ENCODE peak calls at places on chromosomes 6 and 20, in five cellular contexts. G is activated T-cell treated with anti-CD3 and anti-CD28 coated beads, Interleukin-2, amount 50 U/mL, for 48 hours; Q is stimulated activated naive B cell treated with anti-CD40 and anti-IgM and Interleukin-4, amounts not matched to agents 10 μg/mL and 1 μg/mL and 100 μg/mL, for 72 hours; M is trophoblast cell; B is HT1080. U is an unnamed sample.

GRCh38 chr6:118335325-118335724 is 212.8 kb upstream of the PLN start:
- DNase-seq in G (no peak), Q (no peak), M (no peak), B (no peak), U (no peak)

GRCh38 chr6:108203189-108204119 is 37.6 kb downstream of the NR2E1 start:
- DNase-seq in G (no peak), Q (peak; percentile 58), M (no peak), B (no peak), U (no peak)

GRCh38 chr6:105900120-105900937 is 185.8 kb upstream of the PRDM1 start:
- DNase-seq in G (peak; percentile 63), Q (no peak), M (no peak), B (peak; percentile 77), U (no peak)

GRCh38 chr6:8860671-8861070 is 425.3 kb upstream of the SLC35B3 start:
- DNase-seq in G (no peak), Q (no peak), M (no peak), B (no peak), U (peak; percentile 34)

GRCh38 chr20:24937579-24937978 is 11.5 kb upstream of the CST7 start:
- DNase-seq in G (peak; percentile 13), Q (no peak), M (no peak), B (no peak), U (no peak)

GRCh38 chr20:36493013-36493800 is 48.1 kb upstream of the MYL9 start:
- DNase-seq in G (no peak), Q (no peak), M (no peak), B (no peak), U (no peak)

GRCh38 chr6:29617782-29618557 is 15.0 kb downstream of the GABBR1 start:
- DNase-seq in G (no peak), Q (no peak), M (no peak), B (no peak), U (no peak)

GRCh38 chr20:58888521-58889333 is 36.2 kb downstream of the GNAS start:
- DNase-seq in G (peak; percentile 83), Q (peak; percentile 77), M (peak; percentile 89), B (peak; percentile 69), U (peak; percentile 10)

GRCh38 chr6:106700581-106700980 is 71.2 kb downstream of the QRSL1 start:
- DNase-seq in G (no peak), Q (no peak), M (peak; percentile 52), B (no peak), U (no peak)

GRCh38 chr6:91566467-91566866 is 979.6 kb upstream of the MAP3K7 start:
- DNase-seq in G (no peak), Q (no peak), M (no peak), B (peak; percentile 13), U (no peak)

GRCh38 chr6:123841067-123841896 is 37.6 kb downstream of the NKAIN2 start:
- DNase-seq in G (no peak), Q (no peak), M (no peak), B (no peak), U (no peak)

GRCh38 chr20:50278684-50279531 is 88.3 kb downstream of the CEBPB start:
- DNase-seq in G (no peak), Q (no peak), M (peak; percentile 96), B (no peak), U (no peak)

GRCh38 chr6:140960566-140960965 is 1172.2 kb upstream of the GJE1 start:
- DNase-seq in G (no peak), Q (no peak), M (no peak), B (peak; percentile 4), U (no peak)

GRCh38 chr20:13008761-13009681 is at the start of gene SPTLC3:
- DNase-seq in G (no peak), Q (peak; percentile 0), M (peak; percentile 98), B (peak; percentile 52), U (peak; percentile 67)

GRCh38 chr6:99148111-99148510 is 200.4 kb upstream of the FBXL4 start:
- DNase-seq in G (no peak), Q (no peak), M (no peak), B (no peak), U (no peak)

GRCh38 chr6:148104131-148104530 is 238.5 kb upstream of the SASH1 start:
- DNase-seq in G (no peak), Q (no peak), M (peak; percentile 63), B (no peak), U (no peak)

GRCh38 chr6:38861957-38862401 is 146.9 kb downstream of the DNAH8 start:
- DNase-seq in G (no peak), Q (no peak), M (no peak), B (no peak), U (no peak)

GRCh38 chr6:166346995-166347394 is 4.7 kb upstream of the SFT2D1 start:
- DNase-seq in G (no peak), Q (no peak), M (no peak), B (no peak), U (no peak)

GRCh38 chr20:60921021-60921622 is 330.9 kb upstream of the CDH4 start:
- DNase-seq in G (peak; percentile 29), Q (peak; percentile 2), M (peak; percentile 58), B (no peak), U (peak; percentile 16)

GRCh38 chr20:621115-621756 is 11.1 kb upstream of the TCF15 start:
- DNase-seq in G (no peak), Q (no peak), M (no peak), B (peak; percentile 37), U (peak; percentile 33)

GRCh38 chr20:16381444-16381843 is 191.8 kb downstream of the KIF16B start:
- DNase-seq in G (no peak), Q (no peak), M (no peak), B (no peak), U (no peak)

GRCh38 chr20:2006452-2007381 is 12.9 kb upstream of the PDYN start:
- DNase-seq in G (peak; percentile 52), Q (no peak), M (peak; percentile 88), B (no peak), U (peak; percentile 16)

GRCh38 chr6:170575250-170575649 is 9.2 kb downstream of the PDCD2 start:
- DNase-seq in G (no peak), Q (no peak), M (peak; percentile 5), B (no peak), U (no peak)

GRCh38 chr6:39791850-39792500 is at the start of gene DAAM2:
- DNase-seq in G (no peak), Q (no peak), M (peak; percentile 59), B (no peak), U (peak; percentile 28)

GRCh38 chr6:149164199-149164745 is 153.2 kb upstream of the TAB2 start:
- DNase-seq in G (no peak), Q (no peak), M (no peak), B (no peak), U (no peak)

GRCh38 chr20:18986146-18986830 is 172.7 kb downstream of the SCP2D1 start:
- DNase-seq in G (no peak), Q (no peak), M (no peak), B (no peak), U (no peak)

GRCh38 chr20:62386383-62387218 is at the start of gene RPS21:
- DNase-seq in G (peak; percentile 93), Q (peak; percentile 89), M (peak; percentile 93), B (peak; percentile 91), U (peak; percentile 73)

GRCh38 chr6:104949206-104949605 is 7.7 kb upstream of the LIN28B start:
- DNase-seq in G (no peak), Q (no peak), M (no peak), B (no peak), U (no peak)

GRCh38 chr6:123316733-123317323 is 319.9 kb downstream of the TRDN start:
- DNase-seq in G (no peak), Q (no peak), M (peak; percentile 71), B (no peak), U (no peak)

GRCh38 chr6:32603888-32604287 is 14.2 kb upstream of the HLA-DRB1 start:
- DNase-seq in G (no peak), Q (no peak), M (no peak), B (no peak), U (no peak)

GRCh38 chr6:42482126-42482525 is 30.4 kb upstream of the TRERF1 start:
- DNase-seq in G (no peak), Q (no peak), M (no peak), B (no peak), U (no peak)

GRCh38 chr20:48904566-48905321 is 16.8 kb upstream of the ARFGEF2 start:
- DNase-seq in G (peak; percentile 77), Q (peak; percentile 63), M (peak; percentile 95), B (peak; percentile 76), U (peak; percentile 23)

GRCh38 chr6:148559848-148560433 is 186.9 kb upstream of the UST start:
- DNase-seq in G (peak; percentile 75), Q (peak; percentile 69), M (peak; percentile 72), B (peak; percentile 66), U (peak; percentile 76)

GRCh38 chr20:56373942-56374341 is 15.2 kb downstream of the FAM210B start:
- DNase-seq in G (no peak), Q (no peak), M (peak; percentile 25), B (peak; percentile 89), U (peak; percentile 51)

GRCh38 chr20:47799116-47799715 is 13.9 kb upstream of the SULF2 start:
- DNase-seq in G (no peak), Q (no peak), M (no peak), B (no peak), U (no peak)